ENCODE peak calls at places on chromosome X, in six cellular contexts. One of them, this sample, is unnamed.

GRCh38 chrX:115023139-115023538 is 5.7 kb upstream of the IL13RA2 start:
- DNase-seq in A549: no peak
- DNase-seq in cardiac fibroblast: peak
- DNase-seq in HL-60: no peak
- DNase-seq in mesothelial cell of epicardium: no peak
- DNase-seq in fibroblast of mammary gland: peak
- DNase-seq in this sample: no peak

GRCh38 chrX:54447461-54447860 is 7.3 kb downstream of the TSR2 start:
- DNase-seq in A549: peak
- DNase-seq in HL-60: no peak
- DNase-seq in fibroblast of mammary gland: peak
- DNase-seq in cardiac fibroblast: peak
- DNase-seq in mesothelial cell of epicardium: no peak
- DNase-seq in this sample: no peak

GRCh38 chrX:138411048-138411447 is 300.5 kb downstream of the FGF13 start:
- DNase-seq in mesothelial cell of epicardium: no peak
- DNase-seq in A549: no peak
- DNase-seq in cardiac fibroblast: no peak
- DNase-seq in HL-60: no peak
- DNase-seq in fibroblast of mammary gland: no peak
- DNase-seq in this sample: no peak

GRCh38 chrX:94058728-94059382 is 384.8 kb downstream of the FAM133A start:
- DNase-seq in HL-60: peak
- DNase-seq in A549: no peak
- DNase-seq in cardiac fibroblast: no peak
- DNase-seq in fibroblast of mammary gland: peak
- DNase-seq in mesothelial cell of epicardium: peak
- DNase-seq in this sample: peak

GRCh38 chrX:132119821-132120220 is 8.0 kb downstream of the FRMD7 start:
- DNase-seq in fibroblast of mammary gland: no peak
- DNase-seq in HL-60: no peak
- DNase-seq in A549: no peak
- DNase-seq in cardiac fibroblast: no peak
- DNase-seq in mesothelial cell of epicardium: no peak
- DNase-seq in this sample: no peak

GRCh38 chrX:140765043-140765784 is 55.7 kb downstream of the LINC00632 start:
- DNase-seq in cardiac fibroblast: peak
- DNase-seq in fibroblast of mammary gland: peak
- DNase-seq in A549: no peak
- DNase-seq in HL-60: no peak
- DNase-seq in mesothelial cell of epicardium: no peak
- DNase-seq in this sample: no peak

GRCh38 chrX:49039598-49040375 is 3.4 kb downstream of the TFE3 start:
- DNase-seq in cardiac fibroblast: peak
- DNase-seq in HL-60: peak
- DNase-seq in A549: peak
- DNase-seq in fibroblast of mammary gland: peak
- DNase-seq in mesothelial cell of epicardium: peak
- DNase-seq in this sample: no peak

GRCh38 chrX:113370001-113370400 is 529.4 kb upstream of the AMOT start:
- DNase-seq in cardiac fibroblast: no peak
- DNase-seq in A549: no peak
- DNase-seq in mesothelial cell of epicardium: no peak
- DNase-seq in HL-60: no peak
- DNase-seq in fibroblast of mammary gland: no peak
- DNase-seq in this sample: no peak

GRCh38 chrX:40176256-40176978 is 78.7 kb upstream of the BCOR start:
- DNase-seq in mesothelial cell of epicardium: no peak
- DNase-seq in cardiac fibroblast: peak
- DNase-seq in fibroblast of mammary gland: no peak
- DNase-seq in HL-60: peak
- DNase-seq in A549: peak
- DNase-seq in this sample: peak

GRCh38 chrX:151393514-151393913 is 3.5 kb upstream of the VMA21 start:
- DNase-seq in A549: no peak
- DNase-seq in mesothelial cell of epicardium: no peak
- DNase-seq in fibroblast of mammary gland: no peak
- DNase-seq in cardiac fibroblast: no peak
- DNase-seq in HL-60: peak
- DNase-seq in this sample: peak

GRCh38 chrX:102835504-102836146 is 101.4 kb upstream of the RAB40AL start:
- DNase-seq in A549: no peak
- DNase-seq in mesothelial cell of epicardium: no peak
- DNase-seq in cardiac fibroblast: peak
- DNase-seq in fibroblast of mammary gland: peak
- DNase-seq in HL-60: peak
- DNase-seq in this sample: no peak

GRCh38 chrX:119790977-119791436 is 423 bp downstream of the RPL39 start:
- DNase-seq in cardiac fibroblast: peak
- DNase-seq in HL-60: no peak
- DNase-seq in A549: no peak
- DNase-seq in fibroblast of mammary gland: peak
- DNase-seq in mesothelial cell of epicardium: no peak
- DNase-seq in this sample: no peak

GRCh38 chrX:146224442-146224841 is 406.8 kb downstream of the SLITRK2 start:
- DNase-seq in HL-60: no peak
- DNase-seq in A549: no peak
- DNase-seq in fibroblast of mammary gland: no peak
- DNase-seq in cardiac fibroblast: no peak
- DNase-seq in mesothelial cell of epicardium: no peak
- DNase-seq in this sample: no peak
- TF ChIP-seq CTCF in HL-60: peak
- TF ChIP-seq CTCF in A549: no peak
- TF ChIP-seq CTCF in fibroblast of mammary gland: no peak
- TF ChIP-seq CTCF in cardiac fibroblast: no peak
- TF ChIP-seq CTCF in mesothelial cell of epicardium: no peak
- TF ChIP-seq CTCF in this sample: no peak

DNA sequence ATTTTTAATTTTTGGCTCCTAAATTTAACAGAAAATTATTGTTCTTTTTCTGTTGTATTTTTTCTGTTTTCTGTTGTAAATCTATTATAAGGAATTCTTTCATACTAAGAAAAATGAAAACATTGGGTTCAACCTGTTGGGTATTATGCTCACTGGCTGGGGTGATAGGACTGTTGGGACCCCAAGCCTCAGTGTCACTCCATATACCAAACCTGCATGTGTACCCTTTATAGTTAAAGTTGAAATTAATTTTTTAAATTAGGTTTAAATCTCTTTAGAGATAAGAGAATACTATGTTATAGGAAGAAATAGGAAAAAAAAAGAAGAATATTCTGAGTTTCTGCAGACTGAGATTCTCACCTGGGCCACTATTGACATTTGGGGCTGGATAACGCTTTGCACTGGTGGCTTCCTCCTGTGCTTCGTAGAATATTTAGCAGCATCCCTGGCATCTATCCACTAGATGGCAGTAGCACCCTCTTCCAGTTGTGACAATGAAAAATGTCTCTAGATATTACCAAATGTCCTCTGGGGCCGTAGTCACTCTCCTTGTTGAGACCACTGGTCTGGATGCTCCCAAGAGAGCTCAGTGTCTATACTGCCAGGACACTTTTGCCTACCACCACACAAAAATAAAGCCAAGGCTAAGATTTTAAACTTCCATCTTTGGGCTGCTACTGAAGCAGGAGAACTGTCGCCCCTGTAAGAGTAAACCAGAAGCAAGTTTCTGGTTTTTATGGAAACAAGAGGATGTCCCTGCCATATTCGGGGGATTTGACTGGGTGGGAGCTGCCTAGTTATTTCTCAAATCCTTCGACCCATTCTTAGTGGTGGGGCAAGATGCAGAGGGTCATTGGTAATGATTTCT is 22.4 kb upstream of the CLTRN start:
- DNase-seq in fibroblast of mammary gland: peak
- DNase-seq in A549: peak
- DNase-seq in cardiac fibroblast: peak
- DNase-seq in mesothelial cell of epicardium: no peak
- DNase-seq in HL-60: peak
- DNase-seq in this sample: peak
- TF ChIP-seq CTCF in fibroblast of mammary gland: peak
- TF ChIP-seq CTCF in A549: peak
- TF ChIP-seq CTCF in cardiac fibroblast: peak
- TF ChIP-seq CTCF in mesothelial cell of epicardium: peak
- TF ChIP-seq CTCF in HL-60: peak
- TF ChIP-seq CTCF in this sample: peak

GRCh38 chrX:46803140-46803539 is 33.7 kb upstream of the RP2 start:
- DNase-seq in A549: no peak
- DNase-seq in mesothelial cell of epicardium: no peak
- DNase-seq in HL-60: peak
- DNase-seq in cardiac fibroblast: no peak
- DNase-seq in fibroblast of mammary gland: peak
- DNase-seq in this sample: no peak
- TF ChIP-seq CTCF in A549: peak
- TF ChIP-seq CTCF in mesothelial cell of epicardium: no peak
- TF ChIP-seq CTCF in HL-60: no peak
- TF ChIP-seq CTCF in cardiac fibroblast: peak
- TF ChIP-seq CTCF in fibroblast of mammary gland: peak
- TF ChIP-seq CTCF in this sample: peak

GRCh38 chrX:16664626-16665025 is 14.7 kb downstream of the S100G start:
- DNase-seq in HL-60: no peak
- DNase-seq in cardiac fibroblast: no peak
- DNase-seq in A549: no peak
- DNase-seq in fibroblast of mammary gland: no peak
- DNase-seq in mesothelial cell of epicardium: no peak
- DNase-seq in this sample: no peak
- TF ChIP-seq CTCF in HL-60: no peak
- TF ChIP-seq CTCF in cardiac fibroblast: no peak
- TF ChIP-seq CTCF in A549: no peak
- TF ChIP-seq CTCF in fibroblast of mammary gland: peak
- TF ChIP-seq CTCF in mesothelial cell of epicardium: no peak
- TF ChIP-seq CTCF in this sample: no peak

DNA sequence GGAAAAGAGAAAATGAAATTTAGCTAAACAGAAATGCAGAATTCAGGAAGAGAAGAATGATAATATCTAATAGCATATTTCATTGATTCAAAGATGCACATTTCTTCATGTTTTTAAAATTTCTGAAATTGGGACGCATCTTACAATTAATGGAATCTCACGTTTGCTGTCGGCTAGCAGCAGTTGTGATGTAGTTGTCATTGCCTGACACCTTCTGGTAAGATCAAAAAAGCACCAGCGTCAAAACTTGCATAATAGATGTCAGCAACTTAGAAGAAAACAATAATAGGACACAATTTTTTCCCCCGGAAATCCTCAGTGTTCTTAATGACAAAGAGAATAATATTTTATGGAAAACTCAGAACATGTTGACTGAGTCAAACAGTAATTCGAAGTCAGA is 29.8 kb upstream of the SLC7A3 start:
- DNase-seq in HL-60: no peak
- DNase-seq in mesothelial cell of epicardium: no peak
- DNase-seq in cardiac fibroblast: peak
- DNase-seq in A549: no peak
- DNase-seq in fibroblast of mammary gland: no peak
- DNase-seq in this sample: no peak
- TF ChIP-seq CTCF in HL-60: no peak
- TF ChIP-seq CTCF in mesothelial cell of epicardium: no peak
- TF ChIP-seq CTCF in cardiac fibroblast: no peak
- TF ChIP-seq CTCF in A549: peak
- TF ChIP-seq CTCF in fibroblast of mammary gland: no peak
- TF ChIP-seq CTCF in this sample: peak

DNA sequence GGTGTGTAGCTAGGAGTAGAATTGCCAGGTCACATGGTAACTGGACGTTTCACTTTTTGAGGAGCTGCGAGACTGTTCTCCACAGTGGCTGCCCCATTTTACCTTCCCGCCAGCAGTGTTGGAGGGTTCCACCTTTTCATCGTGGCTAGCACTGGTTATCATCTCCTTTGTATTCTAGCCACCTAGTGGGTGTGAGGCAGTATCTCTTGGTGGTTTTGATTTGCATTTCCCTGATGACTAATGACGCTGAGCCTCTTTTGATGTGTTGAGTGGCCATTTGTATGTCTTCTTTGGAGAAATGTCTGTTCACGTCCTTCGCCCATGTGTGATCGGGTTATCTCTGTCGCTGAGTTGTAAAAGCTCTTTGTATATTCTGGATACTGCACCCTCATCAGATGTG is 10.6 kb downstream of the ABCD1 start:
- DNase-seq in cardiac fibroblast: no peak
- DNase-seq in A549: no peak
- DNase-seq in HL-60: no peak
- DNase-seq in fibroblast of mammary gland: no peak
- DNase-seq in mesothelial cell of epicardium: no peak
- DNase-seq in this sample: no peak
- TF ChIP-seq CTCF in cardiac fibroblast: no peak
- TF ChIP-seq CTCF in A549: no peak
- TF ChIP-seq CTCF in HL-60: no peak
- TF ChIP-seq CTCF in fibroblast of mammary gland: no peak
- TF ChIP-seq CTCF in mesothelial cell of epicardium: no peak
- TF ChIP-seq CTCF in this sample: no peak

DNA sequence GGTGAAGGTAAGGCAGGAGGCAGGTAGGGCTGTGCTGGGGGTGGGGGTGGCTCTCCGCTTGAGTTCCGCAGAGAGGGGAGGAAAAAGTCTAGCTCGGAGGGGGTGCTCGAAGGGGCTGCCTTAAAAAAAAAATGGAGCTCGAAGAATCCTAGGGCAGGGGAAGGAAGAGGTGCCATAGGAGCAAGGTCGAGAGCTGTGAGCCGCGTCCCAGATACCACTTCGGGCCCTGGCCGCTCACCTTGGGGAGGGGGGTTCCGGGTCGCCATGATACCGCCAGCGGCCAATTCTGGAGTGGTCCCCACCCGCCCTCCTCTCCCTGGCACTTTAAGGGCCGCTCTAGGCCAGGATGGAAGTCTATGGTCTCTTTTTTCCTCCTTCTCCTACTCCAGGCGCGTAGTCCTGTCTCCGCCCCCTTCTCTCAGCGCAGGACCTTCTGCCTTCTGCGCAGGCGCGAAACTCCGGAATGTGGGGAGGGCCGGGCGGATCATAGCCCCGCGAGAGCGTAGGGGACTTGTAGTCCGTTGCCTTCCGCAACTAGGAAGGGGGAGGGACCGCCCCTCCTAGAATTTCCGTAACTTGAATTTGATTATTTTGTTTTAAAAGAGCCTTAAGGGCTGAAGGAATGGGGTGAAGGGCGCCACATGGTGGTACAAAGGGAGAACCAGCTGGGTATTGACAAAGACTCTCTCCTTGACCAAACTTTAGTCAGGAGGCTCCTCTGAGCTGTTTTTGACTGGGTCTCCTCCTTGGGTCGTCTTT is at the start of gene FUNDC1:
- DNase-seq in HL-60: peak
- DNase-seq in A549: peak
- DNase-seq in mesothelial cell of epicardium: peak
- DNase-seq in fibroblast of mammary gland: peak
- DNase-seq in cardiac fibroblast: peak
- DNase-seq in this sample: peak
- TF ChIP-seq CTCF in HL-60: no peak
- TF ChIP-seq CTCF in A549: peak
- TF ChIP-seq CTCF in mesothelial cell of epicardium: no peak
- TF ChIP-seq CTCF in fibroblast of mammary gland: peak
- TF ChIP-seq CTCF in cardiac fibroblast: peak
- TF ChIP-seq CTCF in this sample: no peak

GRCh38 chrX:2897311-2897689 is 31.8 kb downstream of the ARSD start:
- DNase-seq in cardiac fibroblast: no peak
- DNase-seq in A549: no peak
- DNase-seq in fibroblast of mammary gland: no peak
- DNase-seq in HL-60: no peak
- DNase-seq in mesothelial cell of epicardium: no peak
- DNase-seq in this sample: no peak
- TF ChIP-seq CTCF in cardiac fibroblast: no peak
- TF ChIP-seq CTCF in A549: no peak
- TF ChIP-seq CTCF in fibroblast of mammary gland: no peak
- TF ChIP-seq CTCF in HL-60: no peak
- TF ChIP-seq CTCF in mesothelial cell of epicardium: no peak
- TF ChIP-seq CTCF in this sample: no peak

GRCh38 chrX:56563231-56564116 is at the start of gene UBQLN2:
- DNase-seq in HL-60: peak
- DNase-seq in cardiac fibroblast: peak
- DNase-seq in A549: no peak
- DNase-seq in fibroblast of mammary gland: peak
- DNase-seq in mesothelial cell of epicardium: peak
- DNase-seq in this sample: peak
- TF ChIP-seq CTCF in HL-60: no peak
- TF ChIP-seq CTCF in cardiac fibroblast: peak
- TF ChIP-seq CTCF in A549: no peak
- TF ChIP-seq CTCF in fibroblast of mammary gland: peak
- TF ChIP-seq CTCF in mesothelial cell of epicardium: no peak
- TF ChIP-seq CTCF in this sample: no peak